ENCODE peak calls at places on chromosomes 16 and 17, in seven cellular contexts. One of them, this sample, is unnamed.

GRCh38 chr16:67399218-67399733 is 6.0 kb upstream of the TPPP3 start:
- DNase-seq in AG08396: peak
- DNase-seq in NCI-H2081 treated with DMSO at 0.1 percent for 48 hours: no peak
- DNase-seq in RPMI7951: no peak
- DNase-seq in NCI-H1092 treated with DMSO at 0.1 percent for 48 hours: no peak
- DNase-seq in ovary: peak
- DNase-seq in fibroblast of the aortic adventitia: no peak
- DNase-seq in this sample: peak

GRCh38 chr16:1363501-1364041 is 11.8 kb downstream of the GNPTG start:
- DNase-seq in AG08396: peak
- DNase-seq in NCI-H2081 treated with DMSO at 0.1 percent for 48 hours: no peak
- DNase-seq in RPMI7951: peak
- DNase-seq in NCI-H1092 treated with DMSO at 0.1 percent for 48 hours: peak
- DNase-seq in ovary: no peak
- DNase-seq in fibroblast of the aortic adventitia: peak
- DNase-seq in this sample: peak

GRCh38 chr17:64781013-64781392 is 118.9 kb upstream of the SMURF2 start:
- DNase-seq in AG08396: peak
- DNase-seq in NCI-H2081 treated with DMSO at 0.1 percent for 48 hours: no peak
- DNase-seq in RPMI7951: no peak
- DNase-seq in NCI-H1092 treated with DMSO at 0.1 percent for 48 hours: no peak
- DNase-seq in ovary: no peak
- DNase-seq in fibroblast of the aortic adventitia: no peak
- DNase-seq in this sample: no peak

GRCh38 chr16:68194263-68194662 is 41.7 kb downstream of the ESRP2 start:
- DNase-seq in AG08396: no peak
- DNase-seq in NCI-H2081 treated with DMSO at 0.1 percent for 48 hours: no peak
- DNase-seq in RPMI7951: no peak
- DNase-seq in NCI-H1092 treated with DMSO at 0.1 percent for 48 hours: no peak
- DNase-seq in ovary: no peak
- DNase-seq in fibroblast of the aortic adventitia: no peak
- DNase-seq in this sample: no peak

GRCh38 chr17:82449136-82449882 is 1.2 kb downstream of the CYBC1 start:
- DNase-seq in AG08396: no peak
- DNase-seq in NCI-H2081 treated with DMSO at 0.1 percent for 48 hours: no peak
- DNase-seq in RPMI7951: no peak
- DNase-seq in NCI-H1092 treated with DMSO at 0.1 percent for 48 hours: no peak
- DNase-seq in ovary: no peak
- DNase-seq in fibroblast of the aortic adventitia: no peak
- DNase-seq in this sample: peak

GRCh38 chr16:63461248-63461841 is 1425.1 kb upstream of the CDH8 start:
- DNase-seq in AG08396: peak
- DNase-seq in NCI-H2081 treated with DMSO at 0.1 percent for 48 hours: no peak
- DNase-seq in RPMI7951: peak
- DNase-seq in NCI-H1092 treated with DMSO at 0.1 percent for 48 hours: peak
- DNase-seq in ovary: peak
- DNase-seq in fibroblast of the aortic adventitia: peak
- DNase-seq in this sample: peak

GRCh38 chr16:69481901-69482341 is 57.5 kb downstream of the CYB5B start:
- DNase-seq in AG08396: peak
- DNase-seq in NCI-H2081 treated with DMSO at 0.1 percent for 48 hours: no peak
- DNase-seq in RPMI7951: no peak
- DNase-seq in NCI-H1092 treated with DMSO at 0.1 percent for 48 hours: peak
- DNase-seq in ovary: peak
- DNase-seq in fibroblast of the aortic adventitia: peak
- DNase-seq in this sample: peak

GRCh38 chr16:29651950-29652349 is 11.1 kb upstream of the SPN start:
- DNase-seq in AG08396: no peak
- DNase-seq in NCI-H2081 treated with DMSO at 0.1 percent for 48 hours: no peak
- DNase-seq in RPMI7951: no peak
- DNase-seq in NCI-H1092 treated with DMSO at 0.1 percent for 48 hours: no peak
- DNase-seq in ovary: no peak
- DNase-seq in fibroblast of the aortic adventitia: no peak
- DNase-seq in this sample: no peak

GRCh38 chr16:47732806-47733150 is 271.6 kb downstream of the PHKB start:
- DNase-seq in AG08396: peak
- DNase-seq in NCI-H2081 treated with DMSO at 0.1 percent for 48 hours: no peak
- DNase-seq in RPMI7951: peak
- DNase-seq in NCI-H1092 treated with DMSO at 0.1 percent for 48 hours: no peak
- DNase-seq in ovary: no peak
- DNase-seq in fibroblast of the aortic adventitia: peak
- DNase-seq in this sample: peak

GRCh38 chr17:2931426-2931825 is 132.0 kb downstream of the OR1D5 start:
- DNase-seq in AG08396: no peak
- DNase-seq in NCI-H2081 treated with DMSO at 0.1 percent for 48 hours: no peak
- DNase-seq in RPMI7951: no peak
- DNase-seq in NCI-H1092 treated with DMSO at 0.1 percent for 48 hours: no peak
- DNase-seq in ovary: no peak
- DNase-seq in fibroblast of the aortic adventitia: no peak
- DNase-seq in this sample: no peak

GRCh38 chr16:66510711-66511614 is 39.0 kb downstream of the TK2 start:
- DNase-seq in AG08396: no peak
- DNase-seq in NCI-H2081 treated with DMSO at 0.1 percent for 48 hours: no peak
- DNase-seq in RPMI7951: peak
- DNase-seq in NCI-H1092 treated with DMSO at 0.1 percent for 48 hours: no peak
- DNase-seq in ovary: peak
- DNase-seq in fibroblast of the aortic adventitia: peak
- DNase-seq in this sample: no peak

GRCh38 chr16:87248704-87249103 is 68.5 kb downstream of the C16orf95 start:
- DNase-seq in AG08396: no peak
- DNase-seq in NCI-H2081 treated with DMSO at 0.1 percent for 48 hours: no peak
- DNase-seq in RPMI7951: no peak
- DNase-seq in NCI-H1092 treated with DMSO at 0.1 percent for 48 hours: no peak
- DNase-seq in ovary: no peak
- DNase-seq in fibroblast of the aortic adventitia: no peak
- DNase-seq in this sample: no peak

GRCh38 chr17:83196088-83196765 is 116.8 kb downstream of the METRNL start:
- DNase-seq in AG08396: no peak
- DNase-seq in NCI-H2081 treated with DMSO at 0.1 percent for 48 hours: no peak
- DNase-seq in RPMI7951: peak
- DNase-seq in NCI-H1092 treated with DMSO at 0.1 percent for 48 hours: no peak
- DNase-seq in ovary: peak
- DNase-seq in fibroblast of the aortic adventitia: peak
- DNase-seq in this sample: peak

GRCh38 chr17:20253323-20253722 is 214.0 kb downstream of the LGALS9B start:
- DNase-seq in AG08396: no peak
- DNase-seq in NCI-H2081 treated with DMSO at 0.1 percent for 48 hours: no peak
- DNase-seq in RPMI7951: no peak
- DNase-seq in NCI-H1092 treated with DMSO at 0.1 percent for 48 hours: no peak
- DNase-seq in ovary: no peak
- DNase-seq in fibroblast of the aortic adventitia: no peak
- DNase-seq in this sample: no peak

GRCh38 chr16:30416624-30417298 is 9.4 kb downstream of the ZNF771 start:
- DNase-seq in AG08396: no peak
- DNase-seq in NCI-H2081 treated with DMSO at 0.1 percent for 48 hours: no peak
- DNase-seq in RPMI7951: no peak
- DNase-seq in NCI-H1092 treated with DMSO at 0.1 percent for 48 hours: no peak
- DNase-seq in ovary: no peak
- DNase-seq in fibroblast of the aortic adventitia: no peak
- DNase-seq in this sample: no peak

GRCh38 chr17:8865811-8866210 is 1.7 kb downstream of the PIK3R6 start:
- DNase-seq in AG08396: no peak
- DNase-seq in NCI-H2081 treated with DMSO at 0.1 percent for 48 hours: no peak
- DNase-seq in RPMI7951: no peak
- DNase-seq in NCI-H1092 treated with DMSO at 0.1 percent for 48 hours: no peak
- DNase-seq in ovary: no peak
- DNase-seq in fibroblast of the aortic adventitia: no peak
- DNase-seq in this sample: no peak

GRCh38 chr17:75315541-75316243 is 26.5 kb upstream of the SLC25A19 start:
- DNase-seq in AG08396: peak
- DNase-seq in NCI-H2081 treated with DMSO at 0.1 percent for 48 hours: no peak
- DNase-seq in RPMI7951: peak
- DNase-seq in NCI-H1092 treated with DMSO at 0.1 percent for 48 hours: no peak
- DNase-seq in ovary: no peak
- DNase-seq in fibroblast of the aortic adventitia: peak
- DNase-seq in this sample: peak

GRCh38 chr17:81228834-81229665 is 6.3 kb upstream of the CEP131 start:
- DNase-seq in AG08396: no peak
- DNase-seq in NCI-H2081 treated with DMSO at 0.1 percent for 48 hours: no peak
- DNase-seq in RPMI7951: no peak
- DNase-seq in NCI-H1092 treated with DMSO at 0.1 percent for 48 hours: no peak
- DNase-seq in ovary: no peak
- DNase-seq in fibroblast of the aortic adventitia: no peak
- DNase-seq in this sample: no peak

GRCh38 chr16:89924298-89924924 is 1.3 kb downstream of the TUBB3 start:
- DNase-seq in AG08396: peak
- DNase-seq in NCI-H2081 treated with DMSO at 0.1 percent for 48 hours: no peak
- DNase-seq in RPMI7951: peak
- DNase-seq in NCI-H1092 treated with DMSO at 0.1 percent for 48 hours: peak
- DNase-seq in ovary: no peak
- DNase-seq in fibroblast of the aortic adventitia: peak
- DNase-seq in this sample: peak

GRCh38 chr16:84665359-84665758 is 17.0 kb downstream of the KLHL36 start:
- DNase-seq in AG08396: no peak
- DNase-seq in NCI-H2081 treated with DMSO at 0.1 percent for 48 hours: no peak
- DNase-seq in RPMI7951: no peak
- DNase-seq in NCI-H1092 treated with DMSO at 0.1 percent for 48 hours: no peak
- DNase-seq in ovary: no peak
- DNase-seq in fibroblast of the aortic adventitia: no peak
- DNase-seq in this sample: no peak

GRCh38 chr17:58352843-58353719 is 1.1 kb upstream of the SUPT4H1 start:
- DNase-seq in AG08396: peak
- DNase-seq in NCI-H2081 treated with DMSO at 0.1 percent for 48 hours: no peak
- DNase-seq in RPMI7951: peak
- DNase-seq in NCI-H1092 treated with DMSO at 0.1 percent for 48 hours: no peak
- DNase-seq in ovary: peak
- DNase-seq in fibroblast of the aortic adventitia: peak
- DNase-seq in this sample: peak

GRCh38 chr16:12661656-12662172 is 142.0 kb downstream of the CPPED1 start:
- DNase-seq in AG08396: no peak
- DNase-seq in NCI-H2081 treated with DMSO at 0.1 percent for 48 hours: no peak
- DNase-seq in RPMI7951: peak
- DNase-seq in NCI-H1092 treated with DMSO at 0.1 percent for 48 hours: no peak
- DNase-seq in ovary: no peak
- DNase-seq in fibroblast of the aortic adventitia: peak
- DNase-seq in this sample: peak

GRCh38 chr17:38883592-38884526 is 14.0 kb downstream of the LASP1 start:
- DNase-seq in AG08396: no peak
- DNase-seq in NCI-H2081 treated with DMSO at 0.1 percent for 48 hours: no peak
- DNase-seq in RPMI7951: peak
- DNase-seq in NCI-H1092 treated with DMSO at 0.1 percent for 48 hours: no peak
- DNase-seq in ovary: no peak
- DNase-seq in fibroblast of the aortic adventitia: no peak
- DNase-seq in this sample: no peak

GRCh38 chr16:3553138-3553923 is 23.9 kb downstream of the NLRC3 start:
- DNase-seq in AG08396: no peak
- DNase-seq in NCI-H2081 treated with DMSO at 0.1 percent for 48 hours: no peak
- DNase-seq in RPMI7951: no peak
- DNase-seq in NCI-H1092 treated with DMSO at 0.1 percent for 48 hours: peak
- DNase-seq in ovary: no peak
- DNase-seq in fibroblast of the aortic adventitia: no peak
- DNase-seq in this sample: no peak

GRCh38 chr16:6571044-6571443 is 761.6 kb upstream of the RBFOX1 start:
- DNase-seq in AG08396: no peak
- DNase-seq in NCI-H2081 treated with DMSO at 0.1 percent for 48 hours: no peak
- DNase-seq in RPMI7951: no peak
- DNase-seq in NCI-H1092 treated with DMSO at 0.1 percent for 48 hours: no peak
- DNase-seq in ovary: no peak
- DNase-seq in fibroblast of the aortic adventitia: no peak
- DNase-seq in this sample: no peak

GRCh38 chr16:1917665-1918111 is 527 bp downstream of the HS3ST6 start:
- DNase-seq in AG08396: no peak
- DNase-seq in NCI-H2081 treated with DMSO at 0.1 percent for 48 hours: no peak
- DNase-seq in RPMI7951: no peak
- DNase-seq in NCI-H1092 treated with DMSO at 0.1 percent for 48 hours: no peak
- DNase-seq in ovary: no peak
- DNase-seq in fibroblast of the aortic adventitia: no peak
- DNase-seq in this sample: no peak

GRCh38 chr17:64682261-64683181 is 20.4 kb upstream of the SMURF2 start:
- DNase-seq in AG08396: no peak
- DNase-seq in NCI-H2081 treated with DMSO at 0.1 percent for 48 hours: no peak
- DNase-seq in RPMI7951: peak
- DNase-seq in NCI-H1092 treated with DMSO at 0.1 percent for 48 hours: no peak
- DNase-seq in ovary: no peak
- DNase-seq in fibroblast of the aortic adventitia: peak
- DNase-seq in this sample: peak

GRCh38 chr17:62925267-62925836 is 40.7 kb upstream of the TANC2 start:
- DNase-seq in AG08396: no peak
- DNase-seq in NCI-H2081 treated with DMSO at 0.1 percent for 48 hours: no peak
- DNase-seq in RPMI7951: peak
- DNase-seq in NCI-H1092 treated with DMSO at 0.1 percent for 48 hours: no peak
- DNase-seq in ovary: no peak
- DNase-seq in fibroblast of the aortic adventitia: no peak
- DNase-seq in this sample: no peak

GRCh38 chr16:14370736-14371234 is 259.3 kb downstream of the PARN start:
- DNase-seq in AG08396: no peak
- DNase-seq in NCI-H2081 treated with DMSO at 0.1 percent for 48 hours: no peak
- DNase-seq in RPMI7951: no peak
- DNase-seq in NCI-H1092 treated with DMSO at 0.1 percent for 48 hours: no peak
- DNase-seq in ovary: no peak
- DNase-seq in fibroblast of the aortic adventitia: no peak
- DNase-seq in this sample: no peak

GRCh38 chr17:73749337-73749807 is 105.1 kb upstream of the SDK2 start:
- DNase-seq in AG08396: no peak
- DNase-seq in NCI-H2081 treated with DMSO at 0.1 percent for 48 hours: no peak
- DNase-seq in RPMI7951: peak
- DNase-seq in NCI-H1092 treated with DMSO at 0.1 percent for 48 hours: no peak
- DNase-seq in ovary: no peak
- DNase-seq in fibroblast of the aortic adventitia: no peak
- DNase-seq in this sample: no peak

GRCh38 chr16:49664221-49665215 is 191.4 kb downstream of the ZNF423 start:
- DNase-seq in AG08396: no peak
- DNase-seq in NCI-H2081 treated with DMSO at 0.1 percent for 48 hours: no peak
- DNase-seq in RPMI7951: no peak
- DNase-seq in NCI-H1092 treated with DMSO at 0.1 percent for 48 hours: no peak
- DNase-seq in ovary: peak
- DNase-seq in fibroblast of the aortic adventitia: peak
- DNase-seq in this sample: peak

GRCh38 chr16:57194512-57194911 is 8.4 kb downstream of the RSPRY1 start:
- DNase-seq in AG08396: peak
- DNase-seq in NCI-H2081 treated with DMSO at 0.1 percent for 48 hours: no peak
- DNase-seq in RPMI7951: peak
- DNase-seq in NCI-H1092 treated with DMSO at 0.1 percent for 48 hours: peak
- DNase-seq in ovary: no peak
- DNase-seq in fibroblast of the aortic adventitia: peak
- DNase-seq in this sample: peak

GRCh38 chr16:85249830-85250455 is 137.7 kb upstream of the CIBAR2 start:
- DNase-seq in AG08396: no peak
- DNase-seq in NCI-H2081 treated with DMSO at 0.1 percent for 48 hours: no peak
- DNase-seq in RPMI7951: no peak
- DNase-seq in NCI-H1092 treated with DMSO at 0.1 percent for 48 hours: no peak
- DNase-seq in ovary: no peak
- DNase-seq in fibroblast of the aortic adventitia: no peak
- DNase-seq in this sample: no peak

GRCh38 chr17:27540300-27541105 is 84.3 kb downstream of the KSR1 start:
- DNase-seq in AG08396: peak
- DNase-seq in NCI-H2081 treated with DMSO at 0.1 percent for 48 hours: no peak
- DNase-seq in RPMI7951: peak
- DNase-seq in NCI-H1092 treated with DMSO at 0.1 percent for 48 hours: no peak
- DNase-seq in ovary: peak
- DNase-seq in fibroblast of the aortic adventitia: peak
- DNase-seq in this sample: peak

GRCh38 chr17:83202002-83203000 is 122.9 kb downstream of the METRNL start:
- DNase-seq in AG08396: no peak
- DNase-seq in NCI-H2081 treated with DMSO at 0.1 percent for 48 hours: no peak
- DNase-seq in RPMI7951: peak
- DNase-seq in NCI-H1092 treated with DMSO at 0.1 percent for 48 hours: no peak
- DNase-seq in ovary: no peak
- DNase-seq in fibroblast of the aortic adventitia: no peak
- DNase-seq in this sample: no peak